ENCODE peak calls at places on chromosomes 6 and 20, in four cellular contexts. One of them, this sample, is unnamed. For H3K27me3 and H3K4me1, the result is how much of the 10 kb centered on the place peaks cover.

GRCh38 chr20:33351696-33352095 is 49.6 kb downstream of the CDK5RAP1 start:
- DNase-seq in left ventricle myocardium inferior: no peak
- DNase-seq in heart left ventricle: no peak
- DNase-seq in gastrocnemius medialis: no peak
- DNase-seq in this sample: no peak

GRCh38 chr6:170200458-170200891 is 90.4 kb downstream of the DLL1 start:
- DNase-seq in left ventricle myocardium inferior: no peak
- DNase-seq in heart left ventricle: peak
- DNase-seq in gastrocnemius medialis: no peak
- DNase-seq in this sample: no peak

GRCh38 chr6:21593927-21594421 is 423 bp downstream of the SOX4 start:
- DNase-seq in left ventricle myocardium inferior: no peak
- DNase-seq in heart left ventricle: peak
- DNase-seq in gastrocnemius medialis: no peak
- DNase-seq in this sample: no peak

GRCh38 chr6:28651161-28651560 is 125.5 kb downstream of the GPX5 start:
- DNase-seq in left ventricle myocardium inferior: no peak
- DNase-seq in heart left ventricle: no peak
- DNase-seq in gastrocnemius medialis: no peak
- DNase-seq in this sample: no peak

GRCh38 chr20:37941992-37942391 is 39.1 kb downstream of the VSTM2L start:
- DNase-seq in left ventricle myocardium inferior: no peak
- DNase-seq in heart left ventricle: no peak
- DNase-seq in gastrocnemius medialis: no peak
- DNase-seq in this sample: no peak

GRCh38 chr6:36024154-36024760 is at the start of gene SLC26A8:
- DNase-seq in left ventricle myocardium inferior: no peak
- DNase-seq in heart left ventricle: no peak
- DNase-seq in gastrocnemius medialis: no peak
- DNase-seq in this sample: no peak

GRCh38 chr6:46098678-46099077 is 31.1 kb upstream of the ENPP4 start:
- DNase-seq in left ventricle myocardium inferior: peak
- DNase-seq in heart left ventricle: no peak
- DNase-seq in gastrocnemius medialis: peak
- DNase-seq in this sample: no peak

GRCh38 chr20:36544134-36545018 is 3.1 kb downstream of the MYL9 start:
- DNase-seq in left ventricle myocardium inferior: peak
- DNase-seq in heart left ventricle: peak
- DNase-seq in gastrocnemius medialis: no peak
- DNase-seq in this sample: no peak

GRCh38 chr6:131063028-131063763 is at the start of gene EPB41L2:
- DNase-seq in left ventricle myocardium inferior: peak
- DNase-seq in heart left ventricle: peak
- DNase-seq in gastrocnemius medialis: peak
- DNase-seq in this sample: peak

GRCh38 chr6:16723833-16724232 is 37.4 kb downstream of the ATXN1 start:
- DNase-seq in left ventricle myocardium inferior: no peak
- DNase-seq in heart left ventricle: no peak
- DNase-seq in gastrocnemius medialis: no peak
- DNase-seq in this sample: peak

GRCh38 chr20:63090052-63090451 is 83.3 kb upstream of the BHLHE23 start:
- DNase-seq in left ventricle myocardium inferior: peak
- DNase-seq in heart left ventricle: peak
- DNase-seq in gastrocnemius medialis: peak
- DNase-seq in this sample: no peak

GRCh38 chr20:63087236-63087871 is 80.6 kb upstream of the BHLHE23 start:
- DNase-seq in left ventricle myocardium inferior: peak
- DNase-seq in heart left ventricle: peak
- DNase-seq in gastrocnemius medialis: peak
- DNase-seq in this sample: no peak

GRCh38 chr20:63086421-63087235 is 79.9 kb upstream of the BHLHE23 start:
- DNase-seq in left ventricle myocardium inferior: peak
- DNase-seq in heart left ventricle: peak
- DNase-seq in gastrocnemius medialis: peak
- DNase-seq in this sample: no peak

GRCh38 chr20:63089051-63089907 is 82.5 kb upstream of the BHLHE23 start:
- DNase-seq in left ventricle myocardium inferior: peak
- DNase-seq in heart left ventricle: peak
- DNase-seq in gastrocnemius medialis: peak
- DNase-seq in this sample: no peak

GRCh38 chr20:63087872-63088680 is 81.3 kb upstream of the BHLHE23 start:
- DNase-seq in left ventricle myocardium inferior: peak
- DNase-seq in heart left ventricle: peak
- DNase-seq in gastrocnemius medialis: peak
- DNase-seq in this sample: peak
- H3K27me3 ChIP-seq in left ventricle myocardium inferior: half or more
- H3K27me3 ChIP-seq in heart left ventricle: under half
- H3K27me3 ChIP-seq in gastrocnemius medialis: under half
- H3K27me3 ChIP-seq in this sample: half or more

DNA sequence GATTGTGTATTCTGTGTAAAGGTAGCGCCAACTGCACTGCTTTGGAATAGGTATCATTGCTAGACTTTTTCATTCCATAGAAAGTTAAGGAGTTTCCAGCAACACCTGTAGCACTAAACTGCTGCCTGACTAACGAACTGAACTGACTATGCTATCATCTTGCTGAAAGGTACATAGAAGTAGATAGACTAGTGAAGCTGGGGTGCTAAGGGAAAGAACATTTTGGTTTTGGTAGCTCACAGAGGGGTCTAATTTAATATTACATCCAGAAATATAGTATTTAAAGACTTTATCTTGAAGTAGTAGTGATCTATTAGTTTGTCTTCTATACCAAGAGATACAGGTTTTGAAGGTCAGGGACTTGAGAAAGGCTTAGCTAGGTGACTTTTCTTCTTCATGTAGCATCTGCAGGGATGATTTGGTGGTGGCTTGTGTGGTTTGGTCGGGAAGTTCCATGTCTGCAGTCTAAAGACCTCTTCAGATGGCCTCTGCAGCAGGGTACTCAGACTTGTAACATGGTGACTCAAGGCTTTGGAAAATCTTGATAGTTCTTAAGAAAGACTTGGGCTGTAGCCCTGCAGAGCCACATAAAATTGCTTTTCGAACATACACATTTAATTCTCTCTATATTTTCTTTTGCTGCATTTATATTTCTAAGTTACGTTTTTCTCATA is 10.2 kb downstream of the SENP6 start:
- DNase-seq in left ventricle myocardium inferior: no peak
- DNase-seq in heart left ventricle: no peak
- DNase-seq in gastrocnemius medialis: no peak
- DNase-seq in this sample: no peak
- H3K4me1 ChIP-seq in left ventricle myocardium inferior: half or more
- H3K4me1 ChIP-seq in heart left ventricle: half or more
- H3K4me1 ChIP-seq in gastrocnemius medialis: under half
- H3K4me1 ChIP-seq in this sample: under half

DNA sequence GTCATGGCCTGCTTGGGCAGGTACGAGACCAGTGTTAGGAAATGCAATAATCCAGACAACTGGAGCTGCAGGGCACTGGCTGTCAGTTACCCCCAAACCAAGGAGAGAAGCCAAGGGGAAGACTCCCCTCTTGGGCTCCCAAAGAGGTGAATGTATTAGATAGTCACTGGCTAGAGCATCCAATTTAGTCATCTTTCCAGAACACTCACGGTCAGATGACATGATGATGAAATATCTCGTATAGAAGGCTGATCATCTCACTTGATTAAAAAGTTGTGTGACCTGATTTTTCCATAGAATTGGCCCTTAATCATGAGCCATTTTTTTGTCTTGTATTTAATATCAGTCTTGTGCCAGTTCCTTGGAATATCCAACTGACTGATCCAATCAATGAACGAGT is 40.7 kb downstream of the SLC22A3 start:
- DNase-seq in left ventricle myocardium inferior: no peak
- DNase-seq in heart left ventricle: no peak
- DNase-seq in gastrocnemius medialis: no peak
- DNase-seq in this sample: no peak
- H3K27me3 ChIP-seq in left ventricle myocardium inferior: under half
- H3K27me3 ChIP-seq in heart left ventricle: under half
- H3K27me3 ChIP-seq in gastrocnemius medialis: under half
- H3K27me3 ChIP-seq in this sample: under half

GRCh38 chr6:139752086-139752485 is 377.6 kb upstream of the CITED2 start:
- DNase-seq in left ventricle myocardium inferior: no peak
- DNase-seq in heart left ventricle: no peak
- DNase-seq in gastrocnemius medialis: no peak
- DNase-seq in this sample: no peak

GRCh38 chr6:139748353-139749146 is 374.1 kb upstream of the CITED2 start:
- DNase-seq in left ventricle myocardium inferior: no peak
- DNase-seq in heart left ventricle: no peak
- DNase-seq in gastrocnemius medialis: no peak
- DNase-seq in this sample: no peak

GRCh38 chr6:139754898-139755754 is 380.7 kb upstream of the CITED2 start:
- DNase-seq in left ventricle myocardium inferior: no peak
- DNase-seq in heart left ventricle: no peak
- DNase-seq in gastrocnemius medialis: peak
- DNase-seq in this sample: no peak

GRCh38 chr6:139753198-139753861 is 378.9 kb upstream of the CITED2 start:
- DNase-seq in left ventricle myocardium inferior: no peak
- DNase-seq in heart left ventricle: no peak
- DNase-seq in gastrocnemius medialis: no peak
- DNase-seq in this sample: peak

GRCh38 chr6:139751179-139751578 is 376.7 kb upstream of the CITED2 start:
- DNase-seq in left ventricle myocardium inferior: no peak
- DNase-seq in heart left ventricle: no peak
- DNase-seq in gastrocnemius medialis: no peak
- DNase-seq in this sample: no peak
- H3K4me1 ChIP-seq in left ventricle myocardium inferior: under half
- H3K4me1 ChIP-seq in heart left ventricle: under half
- H3K4me1 ChIP-seq in gastrocnemius medialis: under half
- H3K4me1 ChIP-seq in this sample: under half

GRCh38 chr20:58617158-58617557 is 33.9 kb upstream of the STX16 start:
- DNase-seq in left ventricle myocardium inferior: no peak
- DNase-seq in heart left ventricle: no peak
- DNase-seq in gastrocnemius medialis: no peak
- DNase-seq in this sample: no peak

GRCh38 chr20:58619847-58620431 is 31.1 kb upstream of the STX16 start:
- DNase-seq in left ventricle myocardium inferior: no peak
- DNase-seq in heart left ventricle: no peak
- DNase-seq in gastrocnemius medialis: no peak
- DNase-seq in this sample: no peak

GRCh38 chr20:58621906-58622548 is 29.1 kb upstream of the STX16 start:
- DNase-seq in left ventricle myocardium inferior: no peak
- DNase-seq in heart left ventricle: no peak
- DNase-seq in gastrocnemius medialis: no peak
- DNase-seq in this sample: no peak

GRCh38 chr20:58616411-58616810 is 34.7 kb upstream of the STX16 start:
- DNase-seq in left ventricle myocardium inferior: no peak
- DNase-seq in heart left ventricle: no peak
- DNase-seq in gastrocnemius medialis: no peak
- DNase-seq in this sample: no peak

DNA sequence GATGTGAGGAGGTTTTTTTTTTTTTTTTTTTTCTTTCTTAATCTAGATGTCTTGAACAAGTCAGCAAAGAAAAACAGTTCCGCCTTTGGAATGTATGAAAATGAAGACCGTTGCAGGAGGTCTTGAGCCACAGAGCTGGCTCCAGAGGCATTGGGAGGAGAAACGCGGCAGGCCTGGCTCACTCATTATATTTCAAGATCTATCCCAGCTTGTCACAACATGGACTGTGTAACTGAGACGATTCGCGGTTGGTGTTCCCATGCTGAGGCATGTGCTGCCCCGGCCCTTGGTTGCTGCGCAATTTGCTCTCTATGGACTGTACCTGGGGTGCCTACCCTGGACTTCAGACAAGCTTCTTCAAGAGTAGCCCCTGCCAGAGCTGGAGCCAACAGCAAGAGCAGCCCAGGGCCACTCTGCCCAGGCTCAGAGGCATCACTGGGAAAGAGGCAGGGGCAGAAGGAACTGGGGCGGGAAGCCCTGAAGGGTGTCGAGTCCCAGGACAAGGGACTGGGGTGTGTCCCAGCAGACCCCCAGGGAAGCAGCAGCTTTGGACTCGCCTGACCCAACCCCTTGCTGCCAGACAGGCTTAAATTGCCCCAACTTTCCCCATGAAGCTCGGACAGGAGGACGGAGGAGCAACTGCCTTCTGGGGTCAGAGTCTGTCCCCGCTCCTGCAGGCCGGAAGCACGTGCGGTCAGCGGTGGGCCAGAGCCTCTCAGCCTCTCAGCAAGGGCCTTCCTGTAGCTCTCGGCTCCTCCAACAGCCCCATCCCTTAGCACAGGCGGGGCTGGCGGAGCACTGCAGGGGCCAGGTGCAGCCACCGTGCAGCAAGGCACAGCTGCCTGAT is 32.2 kb upstream of the STX16 start:
- DNase-seq in left ventricle myocardium inferior: no peak
- DNase-seq in heart left ventricle: no peak
- DNase-seq in gastrocnemius medialis: no peak
- DNase-seq in this sample: no peak
- H3K27me3 ChIP-seq in left ventricle myocardium inferior: under half
- H3K27me3 ChIP-seq in heart left ventricle: under half
- H3K27me3 ChIP-seq in gastrocnemius medialis: under half
- H3K27me3 ChIP-seq in this sample: under half

GRCh38 chr20:4074877-4075455 is 59.6 kb upstream of the RNF24 start:
- DNase-seq in left ventricle myocardium inferior: no peak
- DNase-seq in heart left ventricle: no peak
- DNase-seq in gastrocnemius medialis: no peak
- DNase-seq in this sample: no peak
- H3K4me1 ChIP-seq in left ventricle myocardium inferior: under half
- H3K4me1 ChIP-seq in heart left ventricle: under half
- H3K4me1 ChIP-seq in gastrocnemius medialis: under half
- H3K4me1 ChIP-seq in this sample: under half

DNA sequence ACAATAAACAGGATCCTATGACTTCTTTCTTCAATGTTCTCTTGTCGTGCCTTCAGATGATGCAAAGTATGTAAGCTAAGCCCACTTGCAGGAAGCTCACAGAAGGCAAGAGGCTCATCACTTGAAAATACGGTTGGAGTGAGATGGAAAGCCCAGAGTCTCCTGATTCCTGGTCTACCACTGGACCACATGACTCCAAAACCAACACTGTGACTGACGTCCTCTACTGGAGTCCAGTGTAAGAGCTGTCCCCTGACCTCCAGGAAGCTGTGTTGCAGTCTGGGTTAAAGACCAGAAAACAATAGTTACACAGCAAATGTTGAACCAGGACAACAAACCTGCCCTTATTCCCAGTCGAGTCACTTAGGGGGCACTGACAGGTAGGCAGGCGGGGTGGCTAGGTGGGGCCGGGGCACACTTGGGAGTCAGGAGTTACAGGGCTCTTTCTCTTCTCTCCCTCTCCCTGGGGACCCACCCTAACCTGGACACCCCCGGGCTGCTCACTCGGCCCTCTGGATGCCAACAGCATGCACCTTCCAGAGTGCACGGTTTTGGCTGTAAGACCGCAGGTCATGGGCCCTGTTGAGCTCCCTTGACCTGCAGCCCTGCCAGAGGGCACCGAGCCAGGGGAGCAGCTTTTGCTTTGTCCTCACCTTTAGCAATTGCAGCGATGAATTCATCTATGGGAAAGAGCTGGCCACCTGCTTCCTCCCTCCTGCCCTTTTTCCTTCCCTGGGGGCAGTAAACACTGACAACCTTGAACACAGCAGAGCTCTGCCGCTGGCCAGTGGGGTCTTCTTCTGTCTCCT is 7.4 kb downstream of the PCK1 start:
- DNase-seq in left ventricle myocardium inferior: no peak
- DNase-seq in heart left ventricle: no peak
- DNase-seq in gastrocnemius medialis: no peak
- DNase-seq in this sample: no peak
- H3K27me3 ChIP-seq in left ventricle myocardium inferior: half or more
- H3K27me3 ChIP-seq in heart left ventricle: under half
- H3K27me3 ChIP-seq in gastrocnemius medialis: under half
- H3K27me3 ChIP-seq in this sample: under half